ENCODE peak calls at places on chromosomes 7 and 10, in five cellular contexts. Y is amniotic stem cell; J is stimulated activated CD8-positive, alpha-beta memory T cell treated with anti-CD3 and anti-CD28 coated beads, Interleukin-12 subunit alpha, Interleukin-12 subunit beta, amount 100 ng/mL, for 4 hours; D is endothelial cell; B is mesenchymal stem cell. V is an unnamed sample.

GRCh38 chr7:42494722-42495121 is 257.7 kb upstream of the GLI3 start:
- DNase-seq in Y (no peak), J (no peak), D (no peak), B (peak), V (no peak)

GRCh38 chr10:86862786-86863185 is 94.6 kb downstream of the MMRN2 start:
- DNase-seq in Y (no peak), J (no peak), D (no peak), B (no peak), V (no peak)

GRCh38 chr7:51040777-51041176 is 258.1 kb upstream of the GRB10 start:
- DNase-seq in Y (peak), J (no peak), D (no peak), B (no peak), V (no peak)

GRCh38 chr7:105797652-105798051 is 78.7 kb downstream of the ATXN7L1 start:
- DNase-seq in Y (no peak), J (no peak), D (no peak), B (peak), V (no peak)

GRCh38 chr7:77328669-77329068 is 87.5 kb downstream of the GSAP start:
- DNase-seq in Y (no peak), J (no peak), D (no peak), B (no peak), V (no peak)

GRCh38 chr10:93567277-93568104 is 1.0 kb downstream of the FFAR4 start:
- DNase-seq in Y (no peak), J (no peak), D (no peak), B (no peak), V (no peak)

GRCh38 chr7:1889556-1890181 is 219.6 kb downstream of the ELFN1 start:
- DNase-seq in Y (no peak), J (no peak), D (no peak), B (peak), V (no peak)

GRCh38 chr7:37128644-37129043 is 320.0 kb downstream of the ELMO1 start:
- DNase-seq in Y (no peak), J (no peak), D (no peak), B (peak), V (no peak)

GRCh38 chr10:25176421-25176968 is 1.7 kb downstream of the GPR158 start:
- DNase-seq in Y (no peak), J (no peak), D (peak), B (no peak), V (no peak)

GRCh38 chr10:33897255-33897893 is 562.9 kb upstream of the NRP1 start:
- DNase-seq in Y (no peak), J (no peak), D (no peak), B (no peak), V (no peak)

GRCh38 chr10:103125323-103126267 is 67.5 kb downstream of the NT5C2 start:
- DNase-seq in Y (no peak), J (no peak), D (no peak), B (peak), V (no peak)

GRCh38 chr7:129169705-129170319 is 18.6 kb upstream of the SMO start:
- DNase-seq in Y (no peak), J (no peak), D (no peak), B (peak), V (no peak)

GRCh38 chr10:29648114-29648982 is 13.6 kb upstream of the SVIL start:
- DNase-seq in Y (no peak), J (no peak), D (no peak), B (peak), V (no peak)